ENCODE peak calls at places on chromosome 5, in five cellular contexts. F, I, W, M and N are unnamed samples.

GRCh38 chr5:80662108-80662507 is 7.3 kb upstream of the DHFR start:
- DNase-seq in I (no peak), F (no peak), M (no peak), W (no peak), N (no peak)

GRCh38 chr5:54725391-54726280 is 208.1 kb downstream of the SNX18 start:
- DNase-seq in M (peak), W (no peak), I (no peak), F (no peak), N (no peak)

GRCh38 chr5:86861514-86861913 is 243.8 kb downstream of the COX7C start:
- DNase-seq in M (no peak), W (no peak), I (no peak), F (no peak), N (no peak)

GRCh38 chr5:11164456-11165286 is 403.6 kb upstream of the DAP start:
- DNase-seq in F (no peak), W (no peak), I (no peak), M (peak), N (no peak)

GRCh38 chr5:134457801-134458200 is 46.1 kb upstream of the CDKN2AIPNL start:
- DNase-seq in I (no peak), M (no peak), W (no peak), F (no peak), N (no peak)

GRCh38 chr5:16626696-16627264 is 10.0 kb upstream of the RETREG1 start:
- DNase-seq in I (no peak), F (no peak), M (no peak), W (no peak), N (no peak)

GRCh38 chr5:54988817-54989216 is 3.4 kb upstream of the ESM1 start:
- DNase-seq in I (no peak), F (no peak), M (no peak), W (no peak), N (no peak)

GRCh38 chr5:180082633-180083420 is 11.3 kb upstream of the RNF130 start:
- DNase-seq in M (no peak), W (no peak), F (peak), I (no peak), N (no peak)

GRCh38 chr5:133265720-133266575 is 214.1 kb downstream of the HSPA4 start:
- DNase-seq in W (peak), I (no peak), F (no peak), M (no peak), N (no peak)

GRCh38 chr5:115810776-115811175 is 5.7 kb downstream of the CDO1 start:
- DNase-seq in I (no peak), F (no peak), W (no peak), M (no peak), N (no peak)

GRCh38 chr5:133274597-133274935 is 222.8 kb downstream of the HSPA4 start:
- DNase-seq in F (no peak), M (no peak), I (no peak), W (peak), N (no peak)

GRCh38 chr5:171143926-171144325 is 165.1 kb upstream of the TLX3 start:
- DNase-seq in I (no peak), M (no peak), F (no peak), W (no peak), N (no peak)

GRCh38 chr5:30928966-30929365 is 264.5 kb upstream of the CDH6 start:
- DNase-seq in F (no peak), W (no peak), I (no peak), M (no peak), N (no peak)
- TF ChIP-seq POLR2AphosphoS5 in F (no peak), W (no peak), I (no peak), M (no peak), N (no peak)

GRCh38 chr5:32201140-32201539 is 27.0 kb upstream of the GOLPH3 start:
- DNase-seq in F (no peak), M (no peak), W (peak), I (no peak), N (no peak)
- TF ChIP-seq EP300 in F (no peak), M (no peak), W (no peak), I (no peak), N (no peak)

GRCh38 chr5:72427488-72428437 is 79.4 kb downstream of the ZNF366 start:
- DNase-seq in F (no peak), W (no peak), I (no peak), M (no peak), N (no peak)
- TF ChIP-seq POLR2AphosphoS5 in F (no peak), W (no peak), I (no peak), M (peak), N (no peak)

DNA sequence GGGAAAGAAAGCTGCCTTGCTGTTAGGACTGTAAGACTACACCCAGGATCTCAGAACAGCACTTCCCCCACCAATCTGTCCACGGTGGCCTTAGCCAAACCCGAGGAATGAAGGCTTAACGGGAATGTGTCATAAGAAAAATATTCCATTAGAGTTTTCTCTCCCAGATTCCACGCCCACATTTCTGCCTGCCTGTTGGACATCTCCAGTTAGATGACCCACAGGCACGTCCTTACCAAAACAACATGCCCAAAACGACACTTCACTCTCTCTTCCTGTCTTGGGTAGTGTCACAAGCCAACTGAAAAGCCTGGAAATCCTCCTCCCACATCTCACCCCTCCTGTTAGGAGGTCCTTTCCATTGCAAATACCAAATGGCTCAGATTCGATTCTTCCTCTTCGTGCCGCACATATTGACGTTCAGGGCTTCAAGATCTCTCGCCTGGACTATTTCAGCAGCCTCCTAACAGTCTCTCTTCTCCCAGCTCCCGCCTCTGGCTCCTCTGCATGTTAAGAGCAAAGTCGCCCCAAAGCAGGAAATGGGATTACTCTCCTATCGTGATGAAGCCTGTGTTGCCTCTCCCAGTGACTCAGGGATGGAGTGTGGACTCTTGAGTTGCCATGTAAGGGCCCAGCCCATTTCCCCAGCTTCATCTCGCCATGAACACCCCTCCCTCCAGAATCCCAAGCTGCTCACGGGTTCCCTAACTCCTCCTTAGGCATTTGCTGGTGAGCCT is 159.3 kb downstream of the NR3C1 start:
- DNase-seq in M (peak), I (no peak), F (no peak), W (peak), N (peak)
- TF ChIP-seq EP300 in M (no peak), I (no peak), F (no peak), W (no peak), N (no peak)

GRCh38 chr5:37833990-37834389 is 5.9 kb downstream of the GDNF start:
- DNase-seq in I (no peak), W (no peak), M (no peak), F (no peak), N (no peak)
- TF ChIP-seq POLR2AphosphoS5 in I (no peak), W (no peak), M (no peak), F (no peak), N (no peak)

DNA sequence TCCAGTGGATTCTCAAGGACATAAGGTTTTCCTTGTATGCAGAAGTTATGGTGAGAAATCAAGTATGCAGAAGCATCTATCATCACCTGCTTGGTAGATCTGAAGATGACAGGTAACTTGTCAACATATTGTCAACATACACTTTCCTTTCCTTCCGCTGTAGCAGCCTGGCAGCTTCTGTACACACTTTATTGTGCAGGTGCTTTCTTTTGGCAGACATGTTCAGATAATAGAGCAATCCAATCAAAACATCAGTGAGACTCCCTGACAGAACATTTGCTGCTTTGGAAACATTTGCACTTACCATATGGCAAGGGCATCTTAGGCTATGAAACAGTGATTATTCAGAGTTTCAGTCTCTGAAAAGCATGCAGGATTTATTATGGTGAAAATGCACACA is 161.1 kb upstream of the CDH12 start:
- DNase-seq in W (no peak), F (no peak), M (no peak), I (no peak), N (no peak)
- TF ChIP-seq EP300 in W (no peak), F (no peak), M (no peak), I (no peak), N (no peak)

DNA sequence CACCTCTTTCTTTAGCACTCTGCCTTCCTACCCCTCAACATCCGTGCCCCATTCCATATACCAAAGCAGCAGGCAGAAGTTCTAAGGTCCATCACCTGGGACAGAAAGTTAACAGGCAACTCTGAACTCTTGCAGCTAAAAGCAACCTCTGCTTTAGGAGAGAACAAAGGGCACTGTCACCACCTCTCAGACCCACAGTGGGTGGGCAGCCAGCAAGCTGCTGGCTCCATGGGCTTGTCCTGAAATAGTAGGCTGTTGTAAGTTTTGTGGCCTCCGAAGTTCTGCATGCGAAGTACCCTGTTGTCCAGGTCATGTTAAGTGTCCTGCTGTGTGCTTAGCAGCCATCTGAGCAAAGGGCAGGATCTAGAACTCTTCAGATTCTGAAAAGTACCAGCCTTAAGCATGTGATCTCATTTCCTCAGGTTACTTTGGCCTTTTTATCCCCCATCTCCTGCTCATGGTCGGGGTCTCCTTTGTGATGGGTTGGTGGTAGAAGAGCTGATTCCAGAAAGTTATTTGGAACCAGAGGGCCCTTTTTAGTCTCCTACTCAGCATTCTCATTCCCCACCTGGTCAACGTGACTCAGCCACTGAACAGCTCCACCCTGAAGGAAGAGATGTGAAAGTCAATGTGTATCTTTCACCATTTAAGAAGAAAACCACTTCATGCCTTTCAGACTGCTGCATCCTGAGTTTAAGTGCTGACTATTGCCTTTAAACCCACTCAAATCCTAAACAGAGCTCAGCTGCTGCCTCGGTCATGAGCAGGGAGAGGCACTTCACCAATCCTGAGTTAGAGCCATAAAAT is 121.5 kb downstream of the DPYSL3 start:
- DNase-seq in I (no peak), M (no peak), W (no peak), F (no peak), N (no peak)
- TF ChIP-seq POLR2AphosphoS5 in I (no peak), M (no peak), W (no peak), F (peak), N (no peak)

DNA sequence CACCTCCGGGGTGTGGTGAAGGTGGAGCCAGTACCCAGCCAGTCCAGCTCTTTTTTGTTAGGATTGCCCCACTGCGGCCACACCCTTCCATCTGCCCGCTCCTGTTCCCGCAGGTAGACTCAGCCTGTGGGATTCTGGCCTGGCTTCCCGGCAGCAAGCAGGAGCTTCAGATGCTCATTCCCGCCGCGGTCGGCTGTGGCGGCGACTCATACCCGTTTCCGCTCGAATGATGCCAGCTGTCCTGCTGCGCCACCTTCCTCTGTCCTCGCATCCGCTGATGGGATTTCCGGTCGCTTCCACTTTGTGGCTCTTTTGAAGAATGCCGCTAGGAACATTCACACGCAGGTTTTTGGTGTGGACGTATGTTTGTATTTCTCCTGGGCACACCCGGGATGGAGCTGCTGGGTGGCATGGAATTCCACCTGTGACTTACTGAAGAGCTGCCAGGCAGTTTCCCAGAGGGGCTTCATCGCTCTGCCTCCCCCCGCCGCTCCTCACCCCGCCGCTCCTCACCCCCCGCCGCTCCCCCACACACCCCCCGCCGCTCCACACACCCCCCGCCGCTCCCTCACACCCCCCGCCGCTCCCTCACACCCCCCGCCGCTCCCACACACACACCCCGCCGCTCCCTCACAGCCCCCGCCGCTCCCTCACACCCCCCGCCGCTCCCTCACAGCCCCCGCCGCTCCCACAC is 60.3 kb downstream of the TENT4A start:
- DNase-seq in W (no peak), I (no peak), M (no peak), F (no peak), N (no peak)
- TF ChIP-seq EP300 in W (no peak), I (no peak), M (no peak), F (no peak), N (no peak)

GRCh38 chr5:39100301-39100850 is 26.2 kb upstream of the RICTOR start:
- DNase-seq in F (no peak), I (no peak), W (no peak), M (no peak), N (no peak)

GRCh38 chr5:39104221-39104620 is 30.0 kb upstream of the RICTOR start:
- DNase-seq in F (no peak), M (no peak), I (no peak), W (no peak), N (no peak)

GRCh38 chr5:39099831-39100230 is 25.6 kb upstream of the RICTOR start:
- DNase-seq in W (no peak), F (no peak), I (no peak), M (no peak), N (no peak)

GRCh38 chr5:39100851-39101396 is 26.7 kb upstream of the RICTOR start:
- DNase-seq in W (peak), M (no peak), F (no peak), I (no peak), N (no peak)

GRCh38 chr5:39102684-39103155 is 28.5 kb upstream of the RICTOR start:
- DNase-seq in W (peak), M (no peak), F (no peak), I (peak), N (no peak)
- TF ChIP-seq POLR2AphosphoS5 in W (no peak), M (no peak), F (no peak), I (no peak), N (no peak)